ENCODE peak calls at places on chromosomes 4 and X, in nine cellular contexts. M, S, I, G, A, J, D, Z and K are unnamed samples.

GRCh38 chr4:103111598-103111997 is 12.0 kb upstream of the BDH2 start:
- DNase-seq in M (no peak), J (no peak), S (no peak), Z (no peak), I (no peak), D (no peak), G (no peak), A (no peak), K (no peak)

GRCh38 chrX:45803383-45803921 is 602.8 kb upstream of the DIPK2B start:
- DNase-seq in Z (no peak), J (peak), A (no peak), D (peak), S (no peak), M (no peak), G (no peak), I (peak), K (no peak)

GRCh38 chr4:158835456-158836369 is 66.9 kb downstream of the FNIP2 start:
- DNase-seq in G (no peak), D (no peak), S (no peak), Z (no peak), A (no peak), M (no peak), I (no peak), J (no peak), K (no peak)

GRCh38 chr4:98828801-98829200 is 100.1 kb downstream of the EIF4E start:
- DNase-seq in S (no peak), M (no peak), J (peak), Z (no peak), I (peak), D (peak), A (peak), G (no peak), K (no peak)

GRCh38 chr4:174604198-174604597 is 81.9 kb upstream of the HPGD start:
- DNase-seq in D (no peak), S (no peak), G (peak), A (no peak), Z (no peak), I (no peak), J (no peak), M (no peak), K (no peak)

GRCh38 chr4:86556791-86557415 is 37.2 kb upstream of the PTPN13 start:
- DNase-seq in A (no peak), G (peak), M (no peak), J (no peak), I (no peak), D (peak), Z (no peak), S (no peak), K (no peak)

GRCh38 chr4:119029847-119030535 is 105.6 kb upstream of the MYOZ2 start:
- DNase-seq in D (no peak), S (no peak), G (no peak), I (no peak), Z (no peak), A (no peak), M (no peak), J (no peak), K (no peak)

GRCh38 chr4:173192375-173193162 is 24.0 kb downstream of the GALNT7 start:
- DNase-seq in Z (no peak), S (no peak), J (no peak), I (no peak), M (no peak), A (no peak), D (no peak), G (no peak), K (no peak)

GRCh38 chr4:106868381-106869035 is 167.6 kb downstream of the DKK2 start:
- DNase-seq in G (no peak), Z (no peak), A (no peak), I (no peak), J (no peak), D (no peak), M (no peak), S (no peak), K (no peak)

GRCh38 chr4:8525383-8526120 is 54.6 kb upstream of the GPR78 start:
- DNase-seq in J (no peak), A (no peak), Z (no peak), G (no peak), M (no peak), S (no peak), D (no peak), I (no peak), K (no peak)

GRCh38 chr4:26361287-26361686 is 40.5 kb downstream of the RBPJ start:
- DNase-seq in I (no peak), D (no peak), A (no peak), Z (no peak), G (no peak), M (no peak), S (no peak), J (no peak), K (no peak)

GRCh38 chr4:98994474-98995182 is 893 bp upstream of the METAP1 start:
- DNase-seq in M (no peak), S (no peak), J (no peak), Z (no peak), G (no peak), I (no peak), A (no peak), D (no peak), K (no peak)

GRCh38 chr4:109969909-109970308 is 57.2 kb downstream of the EGF start:
- DNase-seq in S (no peak), I (no peak), J (no peak), Z (no peak), A (no peak), G (no peak), D (no peak), M (no peak), K (no peak)

GRCh38 chrX:40468033-40468979 is 112.5 kb upstream of the ATP6AP2 start:
- DNase-seq in D (peak), A (no peak), I (peak), Z (peak), M (peak), S (no peak), J (peak), G (peak), K (peak)

GRCh38 chr4:78779280-78779679 is 3.1 kb downstream of the BMP2K start:
- DNase-seq in A (no peak), I (no peak), D (no peak), S (no peak), J (no peak), M (no peak), G (no peak), Z (no peak), K (no peak)

GRCh38 chr4:6095023-6095817 is 77.0 kb upstream of the C4orf50 start:
- DNase-seq in J (peak), I (no peak), S (no peak), G (no peak), A (no peak), D (peak), Z (no peak), M (no peak), K (no peak)

GRCh38 chrX:17788439-17788838 is 51.1 kb downstream of the SCML1 start:
- DNase-seq in A (peak), G (peak), D (peak), Z (peak), J (peak), S (no peak), M (peak), I (peak), K (no peak)

GRCh38 chrX:44235534-44235933 is 107.9 kb downstream of the EFHC2 start:
- DNase-seq in M (no peak), A (no peak), J (no peak), S (no peak), I (no peak), G (no peak), D (no peak), Z (no peak), K (no peak)

GRCh38 chr4:48944659-48945290 is 38.2 kb upstream of the OCIAD2 start:
- DNase-seq in M (no peak), S (no peak), G (no peak), I (peak), D (no peak), A (peak), Z (no peak), J (peak), K (no peak)

GRCh38 chrX:93420090-93420489 is 253.3 kb downstream of the NAP1L3 start:
- DNase-seq in A (no peak), Z (no peak), I (no peak), M (no peak), J (no peak), S (no peak), D (no peak), G (no peak), K (no peak)

GRCh38 chr4:96833831-96834230 is 993.9 kb downstream of the PDHA2 start:
- DNase-seq in Z (no peak), G (no peak), A (no peak), I (no peak), S (no peak), D (no peak), J (no peak), M (no peak), K (no peak)